ENCODE peak calls at places on chromosomes 6 and 20, in five cellular contexts. One of them, this sample, is unnamed.

GRCh38 chr6:100472674-100473073 is 8.0 kb upstream of the SIM1 start:
- DNase-seq in HCT116: no peak
- DNase-seq in stimulated activated naive CD4-positive, alpha-beta T cell treated with Interleukin-2 at 50 U/mL for 16 hours: no peak
- DNase-seq in HFFc6: peak
- DNase-seq in ACHN: peak
- DNase-seq in this sample: no peak

GRCh38 chr6:156437084-156437879 is 339.9 kb upstream of the ARID1B start:
- DNase-seq in HFFc6: no peak
- DNase-seq in ACHN: no peak
- DNase-seq in stimulated activated naive CD4-positive, alpha-beta T cell treated with Interleukin-2 at 50 U/mL for 16 hours: no peak
- DNase-seq in HCT116: no peak
- DNase-seq in this sample: peak

GRCh38 chr6:136568129-136568528 is 17.9 kb upstream of the MAP7 start:
- DNase-seq in HCT116: no peak
- DNase-seq in stimulated activated naive CD4-positive, alpha-beta T cell treated with Interleukin-2 at 50 U/mL for 16 hours: no peak
- DNase-seq in HFFc6: no peak
- DNase-seq in ACHN: no peak
- DNase-seq in this sample: no peak

GRCh38 chr20:24752612-24753011 is 196.5 kb upstream of the CST7 start:
- DNase-seq in HCT116: no peak
- DNase-seq in stimulated activated naive CD4-positive, alpha-beta T cell treated with Interleukin-2 at 50 U/mL for 16 hours: no peak
- DNase-seq in ACHN: no peak
- DNase-seq in HFFc6: no peak
- DNase-seq in this sample: no peak

GRCh38 chr20:9388160-9388825 is 126.1 kb upstream of the LAMP5 start:
- DNase-seq in stimulated activated naive CD4-positive, alpha-beta T cell treated with Interleukin-2 at 50 U/mL for 16 hours: no peak
- DNase-seq in HCT116: no peak
- DNase-seq in HFFc6: no peak
- DNase-seq in ACHN: no peak
- DNase-seq in this sample: no peak

GRCh38 chr20:2149507-2149906 is 47.9 kb downstream of the STK35 start:
- DNase-seq in stimulated activated naive CD4-positive, alpha-beta T cell treated with Interleukin-2 at 50 U/mL for 16 hours: no peak
- DNase-seq in HCT116: no peak
- DNase-seq in HFFc6: peak
- DNase-seq in ACHN: no peak
- DNase-seq in this sample: no peak

GRCh38 chr6:108163267-108163643 is 2.6 kb upstream of the NR2E1 start:
- DNase-seq in ACHN: peak
- DNase-seq in stimulated activated naive CD4-positive, alpha-beta T cell treated with Interleukin-2 at 50 U/mL for 16 hours: no peak
- DNase-seq in HCT116: peak
- DNase-seq in HFFc6: no peak
- DNase-seq in this sample: no peak

GRCh38 chr6:46628498-46628897 is 24.1 kb downstream of the CYP39A1 start:
- DNase-seq in HCT116: no peak
- DNase-seq in stimulated activated naive CD4-positive, alpha-beta T cell treated with Interleukin-2 at 50 U/mL for 16 hours: no peak
- DNase-seq in HFFc6: no peak
- DNase-seq in ACHN: no peak
- DNase-seq in this sample: no peak

GRCh38 chr20:38729767-38730166 is 5.5 kb downstream of the SLC32A1 start:
- DNase-seq in stimulated activated naive CD4-positive, alpha-beta T cell treated with Interleukin-2 at 50 U/mL for 16 hours: no peak
- DNase-seq in ACHN: no peak
- DNase-seq in HFFc6: no peak
- DNase-seq in HCT116: no peak
- DNase-seq in this sample: no peak

This sample was measured in LoVo.